ENCODE peak calls at places on chromosomes 7 and 10, in six cellular contexts. O, X, R, D, N and E are unnamed samples.

GRCh38 chr7:150940446-150941102 is 37.5 kb downstream of the KCNH2 start:
- DNase-seq in D (no peak), O (peak; percentile 24), X (no peak), N (no peak), R (no peak), E (no peak)

GRCh38 chr10:111347386-111348005 is 270.7 kb downstream of the ADRA2A start:
- DNase-seq in R (no peak), O (no peak), N (no peak), X (no peak), D (no peak), E (peak; percentile 61)

GRCh38 chr10:74936577-74937445 is 110.4 kb downstream of the KAT6B start:
- DNase-seq in N (no peak), X (no peak), D (no peak), R (no peak), O (no peak), E (no peak)

GRCh38 chr10:62996925-62997324 is 136.2 kb upstream of the NRBF2 start:
- DNase-seq in R (no peak), D (no peak), X (no peak), O (no peak), N (no peak), E (no peak)

GRCh38 chr7:103124429-103124979 is 24.4 kb downstream of the NAPEPLD start:
- DNase-seq in D (no peak), O (no peak), R (peak; percentile 42), X (no peak), N (no peak), E (no peak)

GRCh38 chr7:37495574-37496184 is 47.0 kb upstream of the ELMO1 start:
- DNase-seq in X (peak; percentile 53), D (peak; percentile 13), N (no peak), R (peak; percentile 33), O (no peak), E (no peak)

GRCh38 chr10:100303724-100304319 is 17.3 kb upstream of the BLOC1S2 start:
- DNase-seq in X (no peak), O (no peak), N (no peak), R (peak; percentile 55), D (peak; percentile 23), E (no peak)

GRCh38 chr7:26197153-26198115 is 3.1 kb downstream of the HNRNPA2B1 start:
- DNase-seq in X (no peak), N (no peak), O (no peak), R (no peak), D (no peak), E (no peak)

GRCh38 chr7:1053002-1053411 is 8.7 kb downstream of the GPR146 start:
- DNase-seq in R (no peak), N (no peak), X (no peak), D (no peak), O (no peak), E (no peak)

GRCh38 chr10:117569610-117570395 is 27.3 kb downstream of the EMX2 start:
- DNase-seq in O (peak; percentile 26), N (no peak), D (no peak), R (no peak), X (no peak), E (no peak)

GRCh38 chr10:71564221-71564820 is 155.3 kb downstream of the C10orf105 start:
- DNase-seq in O (no peak), R (no peak), X (no peak), D (no peak), N (no peak), E (no peak)

GRCh38 chr7:4791738-4792536 is 16.5 kb downstream of the AP5Z1 start:
- DNase-seq in X (peak; percentile 84), O (peak; percentile 87), R (peak; percentile 64), D (peak; percentile 23), N (peak; percentile 94), E (peak; percentile 62)

GRCh38 chr10:124376411-124376810 is 42.3 kb downstream of the OAT start:
- DNase-seq in R (no peak), N (no peak), O (peak; percentile 28), X (no peak), D (no peak), E (no peak)

GRCh38 chr7:40008218-40008815 is 58.3 kb downstream of the CDK13 start:
- DNase-seq in O (no peak), R (peak; percentile 47), X (no peak), N (no peak), D (no peak), E (no peak)

GRCh38 chr10:30000802-30001571 is 58.4 kb downstream of the JCAD start:
- DNase-seq in O (peak; percentile 93), X (peak; percentile 78), D (peak; percentile 51), R (no peak), N (peak; percentile 60), E (peak; percentile 26)

GRCh38 chr7:156609010-156609877 is 31.3 kb upstream of the RNF32 start:
- DNase-seq in R (no peak), N (no peak), O (no peak), X (no peak), D (peak; percentile 98), E (peak; percentile 61)

GRCh38 chr10:125201108-125201524 is 40.8 kb upstream of the CTBP2 start:
- DNase-seq in N (no peak), O (no peak), X (no peak), D (no peak), R (peak; percentile 19), E (no peak)

GRCh38 chr7:32525839-32526238 is 30.6 kb downstream of the AVL9 start:
- DNase-seq in O (no peak), N (no peak), D (no peak), R (no peak), X (no peak), E (no peak)

GRCh38 chr7:137880432-137880831 is 33.7 kb upstream of the DGKI start:
- DNase-seq in N (no peak), O (no peak), D (no peak), X (no peak), R (no peak), E (no peak)

GRCh38 chr7:122652851-122653250 is 46.1 kb downstream of the RNF133 start:
- DNase-seq in X (no peak), N (no peak), R (no peak), O (no peak), D (no peak), E (no peak)

GRCh38 chr7:66754541-66754940 is 14.0 kb downstream of the RABGEF1 start:
- DNase-seq in N (no peak), X (no peak), D (no peak), R (no peak), O (no peak), E (no peak)

GRCh38 chr7:95674101-95674500 is 77.8 kb upstream of the PDK4 start:
- DNase-seq in X (no peak), N (no peak), D (no peak), O (no peak), R (no peak), E (no peak)

GRCh38 chr7:95669513-95669912 is 73.2 kb upstream of the PDK4 start:
- DNase-seq in R (no peak), N (no peak), D (no peak), O (no peak), X (no peak), E (no peak)

GRCh38 chr7:95662987-95663386 is 66.7 kb upstream of the PDK4 start:
- DNase-seq in N (no peak), O (no peak), R (no peak), D (no peak), X (no peak), E (no peak)

GRCh38 chr7:95672434-95672833 is 76.1 kb upstream of the PDK4 start:
- DNase-seq in X (no peak), O (no peak), D (no peak), R (no peak), N (no peak), E (no peak)

GRCh38 chr7:95668504-95669018 is 72.2 kb upstream of the PDK4 start:
- DNase-seq in N (no peak), R (no peak), X (no peak), D (no peak), O (no peak), E (no peak)
- TF ChIP-seq EP300 in N (no peak), R (no peak), X (no peak), D (no peak), O (no peak), E (no peak)

DNA sequence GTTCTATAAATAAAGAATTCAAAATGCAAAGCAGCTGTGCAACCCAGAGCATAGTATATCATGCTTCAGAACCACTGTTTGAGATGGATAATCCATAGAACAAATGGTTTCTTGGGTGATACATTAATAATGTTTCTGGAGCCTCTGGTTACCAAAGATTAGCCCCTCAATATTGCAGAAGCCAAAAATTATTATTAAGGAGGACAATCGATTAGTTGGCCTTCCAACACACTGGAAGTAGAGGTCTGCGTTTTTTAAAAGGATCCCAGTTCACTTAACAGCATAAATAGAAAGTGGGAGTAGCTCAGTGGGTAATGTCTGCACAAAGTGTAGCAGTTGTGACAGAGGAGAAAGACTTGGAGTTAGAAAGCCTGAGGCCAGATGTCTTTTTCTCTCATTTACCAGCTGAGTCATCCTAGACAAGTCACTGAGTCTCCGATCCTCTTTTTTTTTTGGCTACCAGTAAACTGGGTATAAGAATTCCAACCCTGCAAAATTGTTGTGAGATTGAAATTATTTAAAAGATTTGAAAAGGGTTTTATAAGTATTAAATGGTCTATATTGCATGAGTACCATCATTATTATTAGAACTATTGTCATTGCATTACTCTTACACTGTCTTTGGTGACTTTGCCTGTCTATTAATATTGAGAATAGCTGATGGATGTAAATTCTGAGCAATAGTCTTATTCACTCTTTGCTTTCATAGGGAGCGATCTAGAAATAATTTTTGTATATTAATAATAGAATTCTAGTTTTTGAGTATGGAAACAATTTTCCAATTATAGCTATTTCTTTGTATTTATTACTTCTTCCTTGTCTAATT is 73.8 kb downstream of the ARID5B start:
- DNase-seq in D (no peak), O (no peak), R (peak; percentile 8), X (no peak), N (no peak), E (no peak)
- TF ChIP-seq EP300 in D (no peak), O (no peak), R (no peak), X (no peak), N (no peak), E (no peak)

GRCh38 chr10:77371421-77371820 is 266.2 kb downstream of the KCNMA1 start:
- DNase-seq in O (no peak), R (no peak), D (no peak), X (no peak), N (no peak), E (no peak)

GRCh38 chr10:77372400-77372799 is 265.2 kb downstream of the KCNMA1 start:
- DNase-seq in R (no peak), N (no peak), O (no peak), D (no peak), X (no peak), E (no peak)

GRCh38 chr10:77371848-77372247 is 265.8 kb downstream of the KCNMA1 start:
- DNase-seq in D (no peak), R (peak; percentile 43), X (no peak), O (no peak), N (no peak), E (no peak)

GRCh38 chr10:77377034-77377433 is 260.6 kb downstream of the KCNMA1 start:
- DNase-seq in X (no peak), R (peak; percentile 13), D (no peak), N (no peak), O (no peak), E (no peak)

GRCh38 chr10:77374189-77374656 is 263.4 kb downstream of the KCNMA1 start:
- DNase-seq in D (no peak), O (peak; percentile 87), R (no peak), X (no peak), N (no peak), E (no peak)
- TF ChIP-seq EP300 in D (no peak), O (peak; percentile 88), R (no peak), X (no peak), N (no peak), E (peak; percentile 66)

DNA sequence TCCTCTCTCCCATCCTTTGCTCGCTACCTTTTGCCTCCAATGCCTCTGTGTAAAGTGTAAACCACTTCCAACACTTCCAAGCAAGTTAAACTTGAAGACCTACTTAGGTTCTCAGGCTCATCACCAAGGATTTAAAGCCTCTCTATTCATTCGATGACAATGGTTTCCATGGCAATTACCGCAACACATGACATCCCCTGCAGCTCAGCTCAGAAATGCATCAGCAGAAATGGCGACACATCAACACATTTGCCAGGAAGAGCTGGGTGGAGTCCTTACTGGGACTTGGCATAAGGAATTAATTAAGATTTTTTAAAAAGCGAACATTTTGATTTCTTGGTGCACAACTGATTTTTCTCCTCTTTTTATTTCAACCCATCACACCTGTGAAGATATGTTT is 453.6 kb upstream of the CELF2 start:
- DNase-seq in D (no peak), N (no peak), X (no peak), R (no peak), O (no peak), E (no peak)
- TF ChIP-seq EP300 in D (no peak), N (no peak), X (no peak), R (no peak), O (no peak), E (no peak)